ENCODE peak calls at places on chromosomes 2 and 18, in ten cellular contexts. One of them, this sample, is unnamed. For H3K27me3, the result is how much of the 10 kb centered on the place peaks cover.

GRCh38 chr18:54958711-54959625 is at the start of gene CCDC68:
- DNase-seq in lower lobe of right lung: peak
- DNase-seq in CD8-positive, alpha-beta memory T cell: no peak
- DNase-seq in hepatocyte: peak
- DNase-seq in endodermal cell: peak
- DNase-seq in bronchial epithelial cell: peak
- DNase-seq in GM23248: peak
- DNase-seq in NT2/D1: no peak
- DNase-seq in AG04450: no peak
- DNase-seq in lung: peak
- DNase-seq in this sample: no peak

GRCh38 chr2:227460079-227460485 is 11.9 kb upstream of the AGFG1 start:
- DNase-seq in lower lobe of right lung: no peak
- DNase-seq in CD8-positive, alpha-beta memory T cell: peak
- DNase-seq in hepatocyte: no peak
- DNase-seq in endodermal cell: no peak
- DNase-seq in bronchial epithelial cell: no peak
- DNase-seq in GM23248: peak
- DNase-seq in NT2/D1: no peak
- DNase-seq in AG04450: no peak
- DNase-seq in lung: no peak
- DNase-seq in this sample: no peak

GRCh38 chr2:158890296-158890905 is 78.0 kb upstream of the TANC1 start:
- DNase-seq in lower lobe of right lung: no peak
- DNase-seq in CD8-positive, alpha-beta memory T cell: no peak
- DNase-seq in hepatocyte: no peak
- DNase-seq in endodermal cell: no peak
- DNase-seq in bronchial epithelial cell: peak
- DNase-seq in GM23248: peak
- DNase-seq in NT2/D1: no peak
- DNase-seq in AG04450: no peak
- DNase-seq in lung: no peak
- DNase-seq in this sample: no peak

GRCh38 chr2:42463570-42463969 is 30.2 kb downstream of the KCNG3 start:
- DNase-seq in lower lobe of right lung: no peak
- DNase-seq in CD8-positive, alpha-beta memory T cell: no peak
- DNase-seq in hepatocyte: no peak
- DNase-seq in endodermal cell: no peak
- DNase-seq in bronchial epithelial cell: no peak
- DNase-seq in GM23248: no peak
- DNase-seq in NT2/D1: no peak
- DNase-seq in AG04450: no peak
- DNase-seq in lung: no peak
- DNase-seq in this sample: no peak

GRCh38 chr2:169637620-169638019 is 53.5 kb downstream of the PPIG start:
- DNase-seq in lower lobe of right lung: no peak
- DNase-seq in CD8-positive, alpha-beta memory T cell: no peak
- DNase-seq in hepatocyte: no peak
- DNase-seq in endodermal cell: no peak
- DNase-seq in bronchial epithelial cell: peak
- DNase-seq in GM23248: peak
- DNase-seq in NT2/D1: no peak
- DNase-seq in AG04450: peak
- DNase-seq in lung: no peak
- DNase-seq in this sample: no peak

GRCh38 chr2:48677450-48677849 is 59.8 kb downstream of the GTF2A1L start:
- DNase-seq in lower lobe of right lung: no peak
- DNase-seq in CD8-positive, alpha-beta memory T cell: no peak
- DNase-seq in hepatocyte: no peak
- DNase-seq in endodermal cell: no peak
- DNase-seq in bronchial epithelial cell: no peak
- DNase-seq in GM23248: no peak
- DNase-seq in NT2/D1: no peak
- DNase-seq in AG04450: no peak
- DNase-seq in lung: no peak
- DNase-seq in this sample: no peak

GRCh38 chr2:6214471-6214870 is 522.3 kb downstream of the SOX11 start:
- DNase-seq in lower lobe of right lung: no peak
- DNase-seq in CD8-positive, alpha-beta memory T cell: no peak
- DNase-seq in hepatocyte: no peak
- DNase-seq in endodermal cell: peak
- DNase-seq in bronchial epithelial cell: no peak
- DNase-seq in GM23248: no peak
- DNase-seq in NT2/D1: no peak
- DNase-seq in AG04450: no peak
- DNase-seq in lung: no peak
- DNase-seq in this sample: no peak

GRCh38 chr18:57691363-57691762 is 69.7 kb upstream of the NARS1 start:
- DNase-seq in lower lobe of right lung: no peak
- DNase-seq in CD8-positive, alpha-beta memory T cell: no peak
- DNase-seq in hepatocyte: no peak
- DNase-seq in endodermal cell: no peak
- DNase-seq in bronchial epithelial cell: no peak
- DNase-seq in GM23248: no peak
- DNase-seq in NT2/D1: no peak
- DNase-seq in AG04450: no peak
- DNase-seq in lung: no peak
- DNase-seq in this sample: no peak

GRCh38 chr2:230895536-230896345 is 29.3 kb downstream of the GPR55 start:
- DNase-seq in lower lobe of right lung: no peak
- DNase-seq in CD8-positive, alpha-beta memory T cell: no peak
- DNase-seq in hepatocyte: peak
- DNase-seq in endodermal cell: peak
- DNase-seq in bronchial epithelial cell: no peak
- DNase-seq in GM23248: no peak
- DNase-seq in NT2/D1: no peak
- DNase-seq in AG04450: no peak
- DNase-seq in lung: no peak
- DNase-seq in this sample: peak

GRCh38 chr2:239246723-239247122 is 154.1 kb downstream of the HDAC4 start:
- DNase-seq in lower lobe of right lung: no peak
- DNase-seq in CD8-positive, alpha-beta memory T cell: no peak
- DNase-seq in hepatocyte: no peak
- DNase-seq in endodermal cell: no peak
- DNase-seq in bronchial epithelial cell: peak
- DNase-seq in GM23248: no peak
- DNase-seq in NT2/D1: no peak
- DNase-seq in AG04450: no peak
- DNase-seq in lung: no peak
- DNase-seq in this sample: no peak

GRCh38 chr2:54371461-54372065 is 84.6 kb upstream of the SPTBN1 start:
- DNase-seq in lower lobe of right lung: no peak
- DNase-seq in CD8-positive, alpha-beta memory T cell: no peak
- DNase-seq in hepatocyte: no peak
- DNase-seq in endodermal cell: no peak
- DNase-seq in bronchial epithelial cell: no peak
- DNase-seq in GM23248: no peak
- DNase-seq in NT2/D1: no peak
- DNase-seq in AG04450: no peak
- DNase-seq in lung: no peak
- DNase-seq in this sample: no peak

GRCh38 chr2:200765139-200765951 is 46.4 kb upstream of the BZW1 start:
- DNase-seq in lower lobe of right lung: no peak
- DNase-seq in CD8-positive, alpha-beta memory T cell: no peak
- DNase-seq in hepatocyte: no peak
- DNase-seq in endodermal cell: no peak
- DNase-seq in bronchial epithelial cell: peak
- DNase-seq in GM23248: peak
- DNase-seq in NT2/D1: no peak
- DNase-seq in AG04450: peak
- DNase-seq in lung: no peak
- DNase-seq in this sample: no peak

GRCh38 chr2:237530472-237531433 is 35.6 kb upstream of the PRLH start:
- DNase-seq in lower lobe of right lung: no peak
- DNase-seq in CD8-positive, alpha-beta memory T cell: no peak
- DNase-seq in hepatocyte: no peak
- DNase-seq in endodermal cell: no peak
- DNase-seq in bronchial epithelial cell: no peak
- DNase-seq in GM23248: no peak
- DNase-seq in NT2/D1: no peak
- DNase-seq in AG04450: no peak
- DNase-seq in lung: no peak
- DNase-seq in this sample: no peak

GRCh38 chr2:44770221-44771187 is 171.0 kb upstream of the SIX3 start:
- DNase-seq in lower lobe of right lung: no peak
- DNase-seq in CD8-positive, alpha-beta memory T cell: no peak
- DNase-seq in hepatocyte: no peak
- DNase-seq in endodermal cell: peak
- DNase-seq in bronchial epithelial cell: no peak
- DNase-seq in GM23248: no peak
- DNase-seq in NT2/D1: no peak
- DNase-seq in AG04450: no peak
- DNase-seq in lung: no peak
- DNase-seq in this sample: peak
- H3K27me3 ChIP-seq in lower lobe of right lung: under half
- H3K27me3 ChIP-seq in CD8-positive, alpha-beta memory T cell: under half
- H3K27me3 ChIP-seq in hepatocyte: half or more
- H3K27me3 ChIP-seq in endodermal cell: under half
- H3K27me3 ChIP-seq in bronchial epithelial cell: under half
- H3K27me3 ChIP-seq in GM23248: under half
- H3K27me3 ChIP-seq in NT2/D1: under half
- H3K27me3 ChIP-seq in AG04450: under half
- H3K27me3 ChIP-seq in lung: under half
- H3K27me3 ChIP-seq in this sample: under half

DNA sequence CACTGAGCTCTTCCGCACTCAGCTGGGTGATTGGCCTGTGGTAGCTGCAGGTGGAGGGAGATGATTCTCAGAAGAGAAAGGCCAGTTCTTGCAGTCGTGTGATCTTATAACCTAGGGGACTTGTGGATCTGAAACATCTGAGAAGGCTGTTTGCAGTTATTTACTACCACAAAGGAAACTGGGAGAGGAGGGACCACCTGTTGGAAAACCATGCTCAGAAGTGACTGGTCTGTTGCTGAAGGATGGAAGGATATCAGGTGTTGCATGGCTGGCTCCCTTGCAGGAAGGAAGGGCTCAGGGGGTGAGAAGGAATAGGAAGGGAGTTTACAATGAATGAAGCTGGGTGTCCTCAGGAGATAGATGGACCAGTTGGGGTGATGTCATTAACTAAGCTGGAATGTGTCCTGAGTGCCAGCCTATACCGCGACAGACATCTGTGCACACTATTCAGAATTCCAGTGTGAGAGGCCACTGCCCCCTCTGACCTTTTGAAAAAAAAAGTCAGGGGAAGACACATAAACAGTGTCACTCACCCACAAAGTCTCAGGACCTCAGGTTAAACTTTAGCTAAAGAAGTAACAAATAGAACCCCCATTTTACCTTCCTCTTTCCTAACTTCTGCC is 17.5 kb downstream of the IGFBP2 start:
- DNase-seq in lower lobe of right lung: no peak
- DNase-seq in CD8-positive, alpha-beta memory T cell: no peak
- DNase-seq in hepatocyte: no peak
- DNase-seq in endodermal cell: no peak
- DNase-seq in bronchial epithelial cell: no peak
- DNase-seq in GM23248: no peak
- DNase-seq in NT2/D1: no peak
- DNase-seq in AG04450: no peak
- DNase-seq in lung: no peak
- DNase-seq in this sample: no peak
- H3K4me3 ChIP-seq in lower lobe of right lung: no peak
- H3K4me3 ChIP-seq in CD8-positive, alpha-beta memory T cell: no peak
- H3K4me3 ChIP-seq in hepatocyte: no peak
- H3K4me3 ChIP-seq in endodermal cell: no peak
- H3K4me3 ChIP-seq in bronchial epithelial cell: no peak
- H3K4me3 ChIP-seq in GM23248: no peak
- H3K4me3 ChIP-seq in NT2/D1: no peak
- H3K4me3 ChIP-seq in AG04450: no peak
- H3K4me3 ChIP-seq in lung: no peak
- H3K4me3 ChIP-seq in this sample: no peak

GRCh38 chr2:112024896-112025491 is 30.1 kb upstream of the TMEM87B start:
- DNase-seq in lower lobe of right lung: no peak
- DNase-seq in CD8-positive, alpha-beta memory T cell: no peak
- DNase-seq in hepatocyte: no peak
- DNase-seq in endodermal cell: no peak
- DNase-seq in bronchial epithelial cell: no peak
- DNase-seq in GM23248: no peak
- DNase-seq in NT2/D1: no peak
- DNase-seq in AG04450: no peak
- DNase-seq in lung: no peak
- DNase-seq in this sample: no peak

GRCh38 chr2:112026509-112026908 is 28.6 kb upstream of the TMEM87B start:
- DNase-seq in lower lobe of right lung: no peak
- DNase-seq in CD8-positive, alpha-beta memory T cell: no peak
- DNase-seq in hepatocyte: no peak
- DNase-seq in endodermal cell: no peak
- DNase-seq in bronchial epithelial cell: no peak
- DNase-seq in GM23248: no peak
- DNase-seq in NT2/D1: no peak
- DNase-seq in AG04450: no peak
- DNase-seq in lung: no peak
- DNase-seq in this sample: no peak

GRCh38 chr2:112029164-112029563 is 25.9 kb upstream of the TMEM87B start:
- DNase-seq in lower lobe of right lung: no peak
- DNase-seq in CD8-positive, alpha-beta memory T cell: no peak
- DNase-seq in hepatocyte: no peak
- DNase-seq in endodermal cell: no peak
- DNase-seq in bronchial epithelial cell: no peak
- DNase-seq in GM23248: no peak
- DNase-seq in NT2/D1: no peak
- DNase-seq in AG04450: no peak
- DNase-seq in lung: no peak
- DNase-seq in this sample: no peak

GRCh38 chr2:112024246-112024645 is 30.8 kb upstream of the TMEM87B start:
- DNase-seq in lower lobe of right lung: no peak
- DNase-seq in CD8-positive, alpha-beta memory T cell: no peak
- DNase-seq in hepatocyte: no peak
- DNase-seq in endodermal cell: no peak
- DNase-seq in bronchial epithelial cell: no peak
- DNase-seq in GM23248: no peak
- DNase-seq in NT2/D1: no peak
- DNase-seq in AG04450: no peak
- DNase-seq in lung: no peak
- DNase-seq in this sample: no peak

DNA sequence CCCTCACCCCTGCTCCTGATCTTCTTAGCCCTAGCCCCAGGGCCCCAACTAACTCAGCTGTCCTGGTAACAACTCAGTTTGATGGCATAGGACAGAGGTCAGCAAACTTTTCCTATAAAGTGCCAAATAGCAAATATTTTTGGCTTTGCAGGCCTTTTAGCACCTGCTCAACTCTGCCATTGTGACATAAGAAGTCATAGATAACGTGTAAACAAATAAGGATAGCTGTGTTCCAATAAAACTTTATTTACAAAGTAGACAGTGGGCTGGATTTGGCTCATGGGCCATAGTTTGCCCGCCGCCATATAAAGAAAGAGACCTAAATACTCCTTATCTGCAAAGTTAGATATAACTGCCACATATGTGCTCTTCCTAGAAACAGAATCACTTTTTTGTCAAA is 27.3 kb upstream of the TMEM87B start:
- DNase-seq in lower lobe of right lung: no peak
- DNase-seq in CD8-positive, alpha-beta memory T cell: no peak
- DNase-seq in hepatocyte: no peak
- DNase-seq in endodermal cell: no peak
- DNase-seq in bronchial epithelial cell: no peak
- DNase-seq in GM23248: no peak
- DNase-seq in NT2/D1: no peak
- DNase-seq in AG04450: no peak
- DNase-seq in lung: no peak
- DNase-seq in this sample: no peak
- H3K27me3 ChIP-seq in lower lobe of right lung: under half
- H3K27me3 ChIP-seq in CD8-positive, alpha-beta memory T cell: under half
- H3K27me3 ChIP-seq in hepatocyte: under half
- H3K27me3 ChIP-seq in endodermal cell: under half
- H3K27me3 ChIP-seq in bronchial epithelial cell: under half
- H3K27me3 ChIP-seq in GM23248: under half
- H3K27me3 ChIP-seq in NT2/D1: under half
- H3K27me3 ChIP-seq in AG04450: under half
- H3K27me3 ChIP-seq in lung: under half
- H3K27me3 ChIP-seq in this sample: under half

GRCh38 chr2:80059381-80059907 is 245.1 kb downstream of the LRRTM1 start:
- DNase-seq in lower lobe of right lung: no peak
- DNase-seq in CD8-positive, alpha-beta memory T cell: no peak
- DNase-seq in hepatocyte: no peak
- DNase-seq in endodermal cell: no peak
- DNase-seq in bronchial epithelial cell: no peak
- DNase-seq in GM23248: no peak
- DNase-seq in NT2/D1: no peak
- DNase-seq in AG04450: no peak
- DNase-seq in lung: no peak
- DNase-seq in this sample: no peak
- H3K4me3 ChIP-seq in lower lobe of right lung: no peak
- H3K4me3 ChIP-seq in CD8-positive, alpha-beta memory T cell: no peak
- H3K4me3 ChIP-seq in hepatocyte: no peak
- H3K4me3 ChIP-seq in endodermal cell: no peak
- H3K4me3 ChIP-seq in bronchial epithelial cell: no peak
- H3K4me3 ChIP-seq in GM23248: no peak
- H3K4me3 ChIP-seq in NT2/D1: no peak
- H3K4me3 ChIP-seq in AG04450: no peak
- H3K4me3 ChIP-seq in lung: no peak
- H3K4me3 ChIP-seq in this sample: no peak